ENCODE peak calls at places on chromosomes 3 and 15, in seven cellular contexts. J is dorsolateral prefrontal cortex, E is breast epithelium, U is retina, R is HT1080, Y is substantia nigra, A is T-cell. H is an unnamed sample.

GRCh38 chr3:34828847-34829246 is 810.5 kb upstream of the ARPP21 start:
- DNase-seq in Y (no peak), A (no peak), J (no peak), U (no peak), R (no peak), E (no peak), H (no peak)

GRCh38 chr3:108175352-108175751 is 46.9 kb downstream of the IFT57 start:
- DNase-seq in J (no peak), E (no peak), U (no peak), Y (no peak), A (no peak), R (peak), H (no peak)

GRCh38 chr15:63899193-63899592 is 65.4 kb upstream of the HERC1 start:
- DNase-seq in U (no peak), R (no peak), Y (no peak), A (no peak), J (no peak), E (no peak), H (no peak)

GRCh38 chr15:60799885-60800728 is 321.2 kb upstream of the ICE2 start:
- DNase-seq in R (peak), E (no peak), J (no peak), A (no peak), Y (no peak), U (no peak), H (no peak)

GRCh38 chr15:40763801-40764765 is at the start of gene GCHFR:
- DNase-seq in A (peak), Y (peak), U (peak), E (peak), R (no peak), J (no peak), H (no peak)

GRCh38 chr3:132433121-132433520 is 15.8 kb downstream of the DNAJC13 start:
- DNase-seq in A (no peak), R (peak), J (no peak), Y (no peak), E (no peak), U (no peak), H (no peak)

GRCh38 chr15:98421419-98422085 is 226.8 kb upstream of the IGF1R start:
- DNase-seq in J (peak), U (peak), R (peak), A (peak), E (peak), Y (peak), H (no peak)

GRCh38 chr3:126307083-126307482 is 50.1 kb downstream of the KLF15 start:
- DNase-seq in Y (no peak), A (no peak), R (no peak), E (no peak), J (no peak), U (no peak), H (no peak)

GRCh38 chr3:127791221-127791913 is 30.9 kb downstream of the MGLL start:
- DNase-seq in R (peak), J (no peak), A (peak), E (no peak), U (no peak), Y (no peak), H (peak)

GRCh38 chr15:85743392-85744045 is 51.2 kb downstream of the KLHL25 start:
- DNase-seq in E (no peak), U (no peak), J (no peak), R (no peak), A (no peak), Y (no peak), H (no peak)

GRCh38 chr3:88626426-88627120 is 476.8 kb downstream of the C3orf38 start:
- DNase-seq in R (no peak), J (no peak), Y (no peak), U (no peak), A (no peak), E (no peak), H (no peak)

GRCh38 chr3:196135693-196136639 is 54.1 kb upstream of the TFRC start:
- DNase-seq in U (no peak), R (no peak), A (no peak), Y (no peak), J (no peak), E (no peak), H (no peak)

GRCh38 chr3:110710605-110711004 is 361.0 kb upstream of the NECTIN3 start:
- DNase-seq in Y (no peak), A (no peak), R (no peak), J (no peak), E (no peak), U (no peak), H (no peak)

GRCh38 chr3:65170357-65171090 is 482.7 kb upstream of the ADAMTS9 start:
- DNase-seq in R (peak), Y (peak), A (no peak), J (peak), U (peak), E (peak), H (peak)

GRCh38 chr15:97482521-97482920 is 478.0 kb upstream of the ARRDC4 start:
- DNase-seq in J (no peak), U (no peak), Y (no peak), R (no peak), A (no peak), E (no peak), H (no peak)

GRCh38 chr15:89090791-89091666 is 2.8 kb downstream of the ABHD2 start:
- DNase-seq in U (peak), R (peak), J (peak), A (peak), Y (peak), E (no peak), H (no peak)

GRCh38 chr3:72155391-72156064 is 370.6 kb upstream of the PROK2 start:
- DNase-seq in A (no peak), J (peak), R (peak), Y (peak), E (no peak), U (no peak), H (peak)

GRCh38 chr3:8301977-8302589 is 199.5 kb upstream of the LMCD1 start:
- DNase-seq in R (peak), U (peak), E (no peak), A (no peak), Y (no peak), J (no peak), H (peak)

GRCh38 chr3:5072100-5072816 is 49.8 kb upstream of the ARL8B start:
- DNase-seq in J (no peak), R (no peak), U (no peak), A (no peak), Y (no peak), E (no peak), H (no peak)

GRCh38 chr3:197171481-197172067 is 126.8 kb downstream of the DLG1 start:
- DNase-seq in U (no peak), J (no peak), A (no peak), E (no peak), R (peak), Y (no peak), H (no peak)

GRCh38 chr3:188539631-188540194 is 385.8 kb downstream of the LPP start:
- DNase-seq in A (no peak), Y (no peak), E (no peak), J (no peak), R (no peak), U (no peak), H (no peak)

GRCh38 chr3:165389064-165389463 is 192.9 kb upstream of the SLITRK3 start:
- DNase-seq in J (no peak), A (no peak), Y (no peak), U (no peak), E (no peak), R (no peak), H (no peak)

H was measured in smooth muscle cell of the brain vasculature.